ENCODE peak calls at places on chromosome 16, in eight cellular contexts. H, W, C, J, K, N, L and B are unnamed samples.

GRCh38 chr16:11909653-11910551 is 5.9 kb downstream of the GSPT1 start:
- DNase-seq in H (no peak), W (no peak), C (no peak), J (no peak), K (no peak), N (peak; percentile 37), L (no peak), B (no peak)

GRCh38 chr16:68369697-68370096 is 58.9 kb downstream of the PRMT7 start:
- DNase-seq in H (no peak), W (peak; percentile 86), C (no peak), J (no peak), K (peak; percentile 64), N (no peak), L (no peak), B (no peak)

GRCh38 chr16:1309888-1310831 is 724 bp downstream of the UBE2I start:
- DNase-seq in H (peak; percentile 83), W (peak; percentile 66), C (peak; percentile 40), J (peak; percentile 46), K (peak; percentile 73), N (peak; percentile 39), L (peak; percentile 43), B (peak; percentile 50)

GRCh38 chr16:57530104-57530522 is 6.3 kb downstream of the CCDC102A start:
- DNase-seq in H (peak; percentile 61), W (peak; percentile 85), C (peak; percentile 64), J (peak; percentile 68), K (peak; percentile 85), N (peak; percentile 32), L (peak; percentile 29), B (peak; percentile 47)

GRCh38 chr16:77611386-77611785 is 110.9 kb upstream of the NUDT7 start:
- DNase-seq in H (no peak), W (no peak), C (no peak), J (no peak), K (no peak), N (no peak), L (no peak), B (no peak)

GRCh38 chr16:57479422-57480126 is 6.7 kb downstream of the DOK4 start:
- DNase-seq in H (peak; percentile 82), W (no peak), C (no peak), J (peak; percentile 30), K (no peak), N (peak; percentile 40), L (no peak), B (no peak)

GRCh38 chr16:73268311-73268997 is 220.5 kb upstream of the ZFHX3 start:
- DNase-seq in H (no peak), W (no peak), C (no peak), J (no peak), K (no peak), N (no peak), L (peak; percentile 30), B (no peak)

GRCh38 chr16:27301236-27301861 is 12.4 kb upstream of the IL4R start:
- DNase-seq in H (no peak), W (no peak), C (no peak), J (no peak), K (no peak), N (no peak), L (no peak), B (no peak)

GRCh38 chr16:11957591-11958395 is 7.2 kb upstream of the TNFRSF17 start:
- DNase-seq in H (no peak), W (no peak), C (no peak), J (no peak), K (no peak), N (no peak), L (no peak), B (no peak)

GRCh38 chr16:67490330-67491096 is 7.2 kb upstream of the AGRP start:
- DNase-seq in H (no peak), W (no peak), C (no peak), J (no peak), K (no peak), N (no peak), L (no peak), B (no peak)

GRCh38 chr16:59719121-59719520 is 985.0 kb upstream of the GOT2 start:
- DNase-seq in H (no peak), W (no peak), C (no peak), J (no peak), K (no peak), N (no peak), L (no peak), B (no peak)

GRCh38 chr16:65453646-65454045 is 331.8 kb upstream of the CDH11 start:
- DNase-seq in H (no peak), W (no peak), C (no peak), J (no peak), K (no peak), N (no peak), L (no peak), B (no peak)

GRCh38 chr16:57091990-57092785 is at the start of gene CPNE2:
- DNase-seq in H (peak; percentile 87), W (peak; percentile 88), C (no peak), J (peak; percentile 78), K (peak; percentile 56), N (no peak), L (peak; percentile 73), B (peak; percentile 73)

GRCh38 chr16:70396209-70396904 is 42.5 kb downstream of the ST3GAL2 start:
- DNase-seq in H (no peak), W (no peak), C (no peak), J (no peak), K (no peak), N (peak; percentile 30), L (no peak), B (no peak)

GRCh38 chr16:75546293-75546692 is 9.8 kb downstream of the TMEM231 start:
- DNase-seq in H (no peak), W (no peak), C (no peak), J (no peak), K (no peak), N (no peak), L (no peak), B (no peak)

GRCh38 chr16:14640538-14640937 is 7.8 kb downstream of the BFAR start:
- DNase-seq in H (no peak), W (no peak), C (no peak), J (no peak), K (no peak), N (no peak), L (no peak), B (no peak)

GRCh38 chr16:89581861-89582563 is 6.5 kb downstream of the CPNE7 start:
- DNase-seq in H (no peak), W (no peak), C (no peak), J (peak; percentile 47), K (no peak), N (peak; percentile 44), L (no peak), B (peak; percentile 73)

GRCh38 chr16:67248401-67249177 is at the start of gene SLC9A5:
- DNase-seq in H (peak; percentile 79), W (peak; percentile 77), C (no peak), J (peak; percentile 45), K (peak; percentile 56), N (no peak), L (no peak), B (peak; percentile 48)

GRCh38 chr16:75257886-75258806 is 6.7 kb upstream of the BCAR1 start:
- DNase-seq in H (peak; percentile 45), W (no peak), C (no peak), J (no peak), K (peak; percentile 5), N (no peak), L (no peak), B (no peak)

GRCh38 chr16:67936124-67936875 is at the start of gene PSMB10:
- DNase-seq in H (peak; percentile 78), W (peak; percentile 49), C (peak; percentile 37), J (no peak), K (peak; percentile 72), N (no peak), L (peak; percentile 61), B (peak; percentile 60)

GRCh38 chr16:57619606-57620315 is 8.7 kb upstream of the ADGRG1 start:
- DNase-seq in H (no peak), W (no peak), C (no peak), J (no peak), K (no peak), N (no peak), L (no peak), B (peak; percentile 88)

GRCh38 chr16:28933176-28933575 is 1.4 kb downstream of the CD19 start:
- DNase-seq in H (no peak), W (no peak), C (no peak), J (no peak), K (no peak), N (no peak), L (no peak), B (no peak)

GRCh38 chr16:50719401-50720337 is 22.2 kb upstream of the CYLD start:
- DNase-seq in H (no peak), W (no peak), C (no peak), J (no peak), K (peak; percentile 30), N (no peak), L (no peak), B (peak; percentile 74)

GRCh38 chr16:30903596-30903995 is 7.2 kb downstream of the CTF1 start:
- DNase-seq in H (peak; percentile 65), W (peak; percentile 57), C (no peak), J (no peak), K (no peak), N (no peak), L (peak; percentile 27), B (no peak)

GRCh38 chr16:3546990-3547682 is 30.1 kb downstream of the NLRC3 start:
- DNase-seq in H (no peak), W (no peak), C (no peak), J (no peak), K (no peak), N (no peak), L (no peak), B (no peak)

GRCh38 chr16:3004781-3005284 is 7.9 kb upstream of the CLDN9 start:
- DNase-seq in H (no peak), W (no peak), C (no peak), J (peak; percentile 50), K (no peak), N (no peak), L (no peak), B (peak; percentile 76)

GRCh38 chr16:84444476-84444875 is 60.0 kb downstream of the MEAK7 start:
- DNase-seq in H (no peak), W (no peak), C (no peak), J (no peak), K (no peak), N (no peak), L (no peak), B (no peak)